ENCODE peak calls at places on chromosomes 1 and 21, in ten cellular contexts. O, B, Y, K, J, I, S, L, C and R are unnamed samples.

GRCh38 chr21:35922618-35923017 is 137.7 kb downstream of the SETD4 start:
- DNase-seq in O (no peak), B (no peak), Y (no peak), K (no peak), J (no peak), I (no peak), S (no peak), L (no peak), C (no peak), R (no peak)

GRCh38 chr1:37556712-37557196 is at the start of gene DNALI1:
- DNase-seq in O (peak), B (no peak), Y (peak), K (peak), J (peak), I (peak), S (peak), L (peak), C (no peak), R (peak)

GRCh38 chr1:59062743-59063142 is 234.2 kb upstream of the FGGY start:
- DNase-seq in O (no peak), B (no peak), Y (no peak), K (no peak), J (no peak), I (no peak), S (no peak), L (no peak), C (no peak), R (peak)

GRCh38 chr1:173122344-173122880 is 71.7 kb upstream of the TNFSF18 start:
- DNase-seq in O (no peak), B (no peak), Y (no peak), K (no peak), J (no peak), I (no peak), S (no peak), L (no peak), C (no peak), R (no peak)

GRCh38 chr1:51755437-51755836 is 123.1 kb downstream of the NRDC start:
- DNase-seq in O (no peak), B (no peak), Y (no peak), K (no peak), J (no peak), I (no peak), S (no peak), L (no peak), C (no peak), R (no peak)

GRCh38 chr1:179743679-179744400 is 749 bp downstream of the FAM163A start:
- DNase-seq in O (no peak), B (no peak), Y (peak), K (no peak), J (no peak), I (peak), S (no peak), L (peak), C (no peak), R (no peak)

GRCh38 chr1:209291715-209292114 is 291.8 kb upstream of the CAMK1G start:
- DNase-seq in O (no peak), B (no peak), Y (no peak), K (no peak), J (no peak), I (no peak), S (no peak), L (no peak), C (no peak), R (no peak)

GRCh38 chr21:31766895-31767294 is 35.0 kb upstream of the SCAF4 start:
- DNase-seq in O (no peak), B (no peak), Y (no peak), K (no peak), J (no peak), I (no peak), S (no peak), L (no peak), C (no peak), R (no peak)

GRCh38 chr1:169890761-169891538 is 2.7 kb downstream of the SCYL3 start:
- DNase-seq in O (no peak), B (no peak), Y (peak), K (no peak), J (no peak), I (peak), S (no peak), L (peak), C (no peak), R (no peak)

GRCh38 chr1:29636936-29637335 is 400.6 kb downstream of the PTPRU start:
- DNase-seq in O (no peak), B (no peak), Y (no peak), K (no peak), J (no peak), I (no peak), S (no peak), L (no peak), C (no peak), R (no peak)

GRCh38 chr1:240031414-240031813 is 60.3 kb upstream of the FMN2 start:
- DNase-seq in O (no peak), B (no peak), Y (no peak), K (no peak), J (no peak), I (no peak), S (no peak), L (no peak), C (no peak), R (no peak)

GRCh38 chr21:46265736-46266525 is 19.5 kb downstream of the MCM3AP start:
- DNase-seq in O (no peak), B (no peak), Y (no peak), K (no peak), J (peak), I (no peak), S (no peak), L (no peak), C (no peak), R (no peak)

GRCh38 chr1:151864411-151864810 is 10.9 kb upstream of the THEM5 start:
- DNase-seq in O (no peak), B (no peak), Y (no peak), K (no peak), J (no peak), I (no peak), S (no peak), L (no peak), C (no peak), R (no peak)